ENCODE peak calls at places on chromosome 4, in seven cellular contexts. H is uterus, M is cardiac fibroblast, Q is kidney epithelial cell, X is skeletal muscle cell, F is fibroblast of the aortic adventitia, Z is pancreas. T is an unnamed sample.
A peak's percentile ranks its signal among the peaks of the same experiment; 100 is the strongest.

GRCh38 chr4:184383497-184384055 is 90.8 kb downstream of the IRF2 start:
- DNase-seq in H (peak; percentile 57), M (peak; percentile 96), Q (peak; percentile 65), X (peak; percentile 93), F (peak; percentile 98), Z (no peak), T (peak; percentile 95)

GRCh38 chr4:10691651-10692050 is 7.1 kb upstream of the CLNK start:
- DNase-seq in H (no peak), M (no peak), Q (no peak), X (no peak), F (peak; percentile 12), Z (no peak), T (no peak)

GRCh38 chr4:21765810-21766407 is 182.7 kb downstream of the KCNIP4 start:
- DNase-seq in H (peak; percentile 26), M (peak; percentile 61), Q (no peak), X (no peak), F (peak; percentile 66), Z (no peak), T (peak; percentile 29)

GRCh38 chr4:2811830-2812599 is 19.1 kb downstream of the SH3BP2 start:
- DNase-seq in H (peak; percentile 52), M (peak; percentile 81), Q (peak; percentile 61), X (no peak), F (peak; percentile 20), Z (no peak), T (peak; percentile 55)

GRCh38 chr4:41506071-41506470 is 31.9 kb upstream of the LIMCH1 start:
- DNase-seq in H (no peak), M (peak; percentile 2), Q (no peak), X (no peak), F (peak; percentile 30), Z (no peak), T (peak; percentile 44)

GRCh38 chr4:2116687-2117400 is 57.7 kb downstream of the NAT8L start:
- DNase-seq in H (no peak), M (no peak), Q (no peak), X (no peak), F (no peak), Z (no peak), T (peak; percentile 33)

GRCh38 chr4:100169796-100170485 is 20.3 kb downstream of the DDIT4L start:
- DNase-seq in H (no peak), M (no peak), Q (no peak), X (no peak), F (no peak), Z (no peak), T (no peak)

GRCh38 chr4:118770741-118771187 is 65.2 kb downstream of the SEC24D start:
- DNase-seq in H (no peak), M (peak; percentile 50), Q (no peak), X (no peak), F (no peak), Z (no peak), T (no peak)

GRCh38 chr4:5956285-5957021 is 61.8 kb downstream of the C4orf50 start:
- DNase-seq in H (peak; percentile 61), M (no peak), Q (no peak), X (no peak), F (no peak), Z (peak; percentile 85), T (no peak)

GRCh38 chr4:76729991-76730390 is 168.0 kb downstream of the SOWAHB start:
- DNase-seq in H (no peak), M (no peak), Q (no peak), X (no peak), F (no peak), Z (no peak), T (peak; percentile 59)

GRCh38 chr4:87939978-87940690 is 35.4 kb upstream of the SPP1 start:
- DNase-seq in H (no peak), M (no peak), Q (no peak), X (no peak), F (peak; percentile 9), Z (no peak), T (peak; percentile 68)

DNA sequence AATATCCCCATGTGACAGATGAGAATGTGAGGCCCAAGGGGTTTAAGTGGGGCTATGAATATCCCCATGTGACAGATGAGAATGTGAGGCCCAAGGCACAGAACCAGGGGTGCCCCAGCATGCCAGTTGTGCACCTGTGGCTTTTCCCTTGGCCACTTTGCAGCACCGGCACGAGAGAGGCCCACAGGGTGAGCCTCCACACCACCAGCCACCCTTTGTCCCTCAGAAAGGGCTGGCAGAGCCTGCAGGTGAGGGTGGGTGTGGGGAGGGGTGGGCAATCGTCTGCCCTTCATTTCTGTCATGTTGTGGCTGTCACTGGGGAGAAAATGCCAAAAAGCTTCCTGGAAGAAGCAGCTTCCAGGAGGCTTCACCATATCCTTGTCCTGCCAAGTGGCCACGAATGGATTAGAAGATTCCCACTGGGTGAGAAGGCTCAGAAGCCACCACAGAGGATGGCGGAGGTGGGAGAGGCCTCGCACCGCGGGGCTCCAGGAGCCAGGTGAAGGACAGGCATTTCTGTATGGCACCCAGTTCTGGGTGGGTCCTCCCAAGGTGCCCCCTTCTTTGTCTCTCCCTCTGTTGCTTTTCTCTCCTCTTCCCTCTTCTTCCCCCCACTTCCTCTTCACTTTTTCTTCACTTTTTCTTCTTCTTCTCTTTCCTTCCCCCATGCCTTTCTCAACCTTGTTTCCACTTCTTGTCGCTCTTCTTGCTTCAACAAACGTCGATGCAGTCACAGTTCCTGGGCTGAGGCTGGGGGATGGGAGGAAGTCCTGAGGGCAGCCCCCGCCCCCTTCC is 469 bp upstream of the GPR78 start:
- DNase-seq in H (peak; percentile 2), M (no peak), Q (no peak), X (no peak), F (no peak), Z (no peak), T (no peak)
- H3K4me3 ChIP-seq in H (no peak overlapping the region), M (no peak overlapping the region), Q (no peak overlapping the region), X (no peak overlapping the region), F (no peak overlapping the region), Z (no peak overlapping the region), T (no peak overlapping the region)

DNA sequence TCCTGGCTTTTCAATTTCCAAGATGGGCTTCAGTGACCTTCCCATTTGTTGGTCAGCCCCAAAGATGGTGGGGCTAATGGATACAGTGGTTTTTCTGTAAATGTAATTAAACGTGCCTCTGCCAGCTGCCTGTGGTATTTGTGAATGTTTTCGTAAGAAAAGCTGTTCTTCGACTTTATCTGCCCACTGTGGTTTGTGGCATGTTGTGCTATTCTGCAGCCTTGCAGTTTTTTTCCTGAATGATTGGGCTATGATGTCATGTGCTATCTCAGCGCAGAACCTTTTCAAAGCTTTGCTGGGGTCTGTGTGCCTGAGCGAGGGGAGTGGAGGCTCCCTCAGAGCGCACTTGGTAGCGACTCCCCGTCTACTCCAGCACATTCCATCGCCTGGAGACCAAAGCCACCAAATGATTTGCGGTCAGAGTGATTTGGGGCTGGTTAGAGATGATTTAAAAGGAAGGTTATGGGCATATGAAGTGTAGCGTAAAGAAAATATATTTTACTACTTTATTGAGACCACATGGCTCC is 137.5 kb downstream of the PALLD start:
- DNase-seq in H (peak; percentile 58), M (peak; percentile 93), Q (peak; percentile 98), X (peak; percentile 98), F (peak; percentile 89), Z (no peak), T (peak; percentile 98)
- H3K4me3 ChIP-seq in H (peak overlapping the region; percentile 68), M (peak overlapping the region; percentile 21), Q (no peak overlapping the region), X (peak overlapping the region; percentile 76), F (no peak overlapping the region), Z (no peak overlapping the region), T (no peak overlapping the region)

GRCh38 chr4:80189581-80189955 is 7.7 kb upstream of the PRDM8 start:
- DNase-seq in H (no peak), M (no peak), Q (no peak), X (no peak), F (no peak), Z (no peak), T (no peak)

GRCh38 chr4:80192937-80193336 is 4.4 kb upstream of the PRDM8 start:
- DNase-seq in H (no peak), M (no peak), Q (peak; percentile 25), X (peak; percentile 80), F (peak; percentile 85), Z (no peak), T (peak; percentile 82)

GRCh38 chr4:80195441-80196139 is 1.7 kb upstream of the PRDM8 start:
- DNase-seq in H (no peak), M (no peak), Q (no peak), X (no peak), F (no peak), Z (no peak), T (no peak)

GRCh38 chr4:80189956-80190671 is 7.2 kb upstream of the PRDM8 start:
- DNase-seq in H (no peak), M (no peak), Q (no peak), X (no peak), F (peak; percentile 45), Z (no peak), T (peak; percentile 61)

GRCh38 chr4:80192252-80192866 is 4.9 kb upstream of the PRDM8 start:
- DNase-seq in H (no peak), M (no peak), Q (no peak), X (no peak), F (no peak), Z (no peak), T (no peak)
- H3K4me3 ChIP-seq in H (no peak overlapping the region), M (no peak overlapping the region), Q (no peak overlapping the region), X (no peak overlapping the region), F (no peak overlapping the region), Z (no peak overlapping the region), T (no peak overlapping the region)

DNA sequence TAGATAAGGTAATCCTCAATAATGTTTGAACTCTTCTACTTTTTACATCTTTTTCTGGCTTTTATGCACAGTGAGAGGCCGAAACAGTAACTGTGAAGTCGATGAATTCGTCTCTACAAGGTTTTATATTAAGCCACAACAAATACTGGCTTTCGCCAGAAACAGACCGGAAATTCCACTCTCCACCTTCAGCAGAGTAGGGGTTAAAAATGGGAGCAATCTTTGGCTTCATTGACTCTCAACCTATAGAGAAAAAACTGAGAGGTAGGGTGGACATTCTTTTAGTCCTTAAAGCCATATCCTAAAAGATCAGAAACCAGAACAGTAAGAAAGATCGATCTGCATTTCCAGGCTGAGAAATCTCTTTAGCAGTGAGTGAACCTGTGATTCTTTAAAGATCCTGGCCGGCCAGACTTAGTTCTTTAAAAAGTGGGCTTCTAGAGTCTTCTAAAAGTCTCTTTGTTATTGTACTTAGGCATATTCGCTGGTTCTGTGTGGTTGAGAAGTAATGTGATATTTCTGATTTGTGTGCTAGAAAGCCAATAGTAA is 1.9 kb downstream of the HSPA4L start:
- DNase-seq in H (no peak), M (no peak), Q (no peak), X (no peak), F (peak; percentile 6), Z (no peak), T (no peak)
- H3K4me3 ChIP-seq in H (no peak overlapping the region), M (no peak overlapping the region), Q (no peak overlapping the region), X (peak overlapping the region; percentile 71), F (peak overlapping the region; percentile 31), Z (peak overlapping the region; percentile 67), T (no peak overlapping the region)